ENCODE peak calls at places on chromosomes 12 and 14, in four cellular contexts. One of them, this sample, is unnamed.

GRCh38 chr12:103085541-103085940 is 128.1 kb downstream of the ASCL1 start:
- DNase-seq in mesothelial cell of epicardium: no peak
- DNase-seq in activated CD8-positive, alpha-beta T cell treated with anti-CD3 and anti-CD28 coated beads for 36 hours: no peak
- DNase-seq in psoas muscle: no peak
- DNase-seq in this sample: no peak

GRCh38 chr14:106308839-106309389 is 782.5 kb downstream of the TMEM121 start:
- DNase-seq in psoas muscle: no peak
- DNase-seq in mesothelial cell of epicardium: no peak
- DNase-seq in activated CD8-positive, alpha-beta T cell treated with anti-CD3 and anti-CD28 coated beads for 36 hours: peak
- DNase-seq in this sample: peak

GRCh38 chr12:3629082-3629830 is 123.7 kb downstream of the CRACR2A start:
- DNase-seq in psoas muscle: no peak
- DNase-seq in mesothelial cell of epicardium: no peak
- DNase-seq in activated CD8-positive, alpha-beta T cell treated with anti-CD3 and anti-CD28 coated beads for 36 hours: no peak
- DNase-seq in this sample: no peak

GRCh38 chr12:48932878-48933277 is 7.6 kb upstream of the FKBP11 start:
- DNase-seq in psoas muscle: no peak
- DNase-seq in mesothelial cell of epicardium: no peak
- DNase-seq in activated CD8-positive, alpha-beta T cell treated with anti-CD3 and anti-CD28 coated beads for 36 hours: peak
- DNase-seq in this sample: no peak

GRCh38 chr14:65354715-65355114 is 57.8 kb upstream of the FUT8 start:
- DNase-seq in mesothelial cell of epicardium: no peak
- DNase-seq in psoas muscle: no peak
- DNase-seq in activated CD8-positive, alpha-beta T cell treated with anti-CD3 and anti-CD28 coated beads for 36 hours: no peak
- DNase-seq in this sample: no peak

GRCh38 chr12:124720019-124720686 is 143.5 kb downstream of the SCARB1 start:
- DNase-seq in activated CD8-positive, alpha-beta T cell treated with anti-CD3 and anti-CD28 coated beads for 36 hours: no peak
- DNase-seq in psoas muscle: no peak
- DNase-seq in mesothelial cell of epicardium: no peak
- DNase-seq in this sample: no peak

GRCh38 chr14:89137514-89138163 is 279.4 kb downstream of the FOXN3 start:
- DNase-seq in mesothelial cell of epicardium: no peak
- DNase-seq in psoas muscle: peak
- DNase-seq in activated CD8-positive, alpha-beta T cell treated with anti-CD3 and anti-CD28 coated beads for 36 hours: no peak
- DNase-seq in this sample: no peak

GRCh38 chr14:26595922-26596721 is 1.7 kb downstream of the NOVA1 start:
- DNase-seq in psoas muscle: no peak
- DNase-seq in mesothelial cell of epicardium: no peak
- DNase-seq in activated CD8-positive, alpha-beta T cell treated with anti-CD3 and anti-CD28 coated beads for 36 hours: no peak
- DNase-seq in this sample: no peak

GRCh38 chr14:59474172-59474571 is 9.0 kb upstream of the GPR135 start:
- DNase-seq in psoas muscle: no peak
- DNase-seq in activated CD8-positive, alpha-beta T cell treated with anti-CD3 and anti-CD28 coated beads for 36 hours: no peak
- DNase-seq in mesothelial cell of epicardium: no peak
- DNase-seq in this sample: no peak

GRCh38 chr14:32381869-32382268 is 52.8 kb downstream of the AKAP6 start:
- DNase-seq in psoas muscle: no peak
- DNase-seq in activated CD8-positive, alpha-beta T cell treated with anti-CD3 and anti-CD28 coated beads for 36 hours: no peak
- DNase-seq in mesothelial cell of epicardium: no peak
- DNase-seq in this sample: no peak

GRCh38 chr12:5318874-5319273 is 113.0 kb upstream of the NTF3 start:
- DNase-seq in mesothelial cell of epicardium: no peak
- DNase-seq in activated CD8-positive, alpha-beta T cell treated with anti-CD3 and anti-CD28 coated beads for 36 hours: no peak
- DNase-seq in psoas muscle: no peak
- DNase-seq in this sample: no peak

GRCh38 chr12:49187184-49187583 is 1.7 kb downstream of the TUBA1A start:
- DNase-seq in activated CD8-positive, alpha-beta T cell treated with anti-CD3 and anti-CD28 coated beads for 36 hours: no peak
- DNase-seq in psoas muscle: peak
- DNase-seq in mesothelial cell of epicardium: no peak
- DNase-seq in this sample: no peak

GRCh38 chr12:46530373-46531056 is 157.9 kb upstream of the SLC38A2 start:
- DNase-seq in psoas muscle: peak
- DNase-seq in activated CD8-positive, alpha-beta T cell treated with anti-CD3 and anti-CD28 coated beads for 36 hours: no peak
- DNase-seq in mesothelial cell of epicardium: no peak
- DNase-seq in this sample: no peak

GRCh38 chr12:14482886-14483285 is 84.8 kb downstream of the PLBD1 start:
- DNase-seq in psoas muscle: no peak
- DNase-seq in activated CD8-positive, alpha-beta T cell treated with anti-CD3 and anti-CD28 coated beads for 36 hours: no peak
- DNase-seq in mesothelial cell of epicardium: no peak
- DNase-seq in this sample: no peak

GRCh38 chr12:13981296-13981962 is at the start of gene GRIN2B:
- DNase-seq in mesothelial cell of epicardium: peak
- DNase-seq in activated CD8-positive, alpha-beta T cell treated with anti-CD3 and anti-CD28 coated beads for 36 hours: peak
- DNase-seq in psoas muscle: no peak
- DNase-seq in this sample: peak

GRCh38 chr14:41349289-41349910 is 257.3 kb upstream of the LRFN5 start:
- DNase-seq in mesothelial cell of epicardium: no peak
- DNase-seq in psoas muscle: peak
- DNase-seq in activated CD8-positive, alpha-beta T cell treated with anti-CD3 and anti-CD28 coated beads for 36 hours: no peak
- DNase-seq in this sample: no peak

GRCh38 chr12:104294845-104295674 is 8.5 kb upstream of the EID3 start:
- DNase-seq in psoas muscle: no peak
- DNase-seq in mesothelial cell of epicardium: no peak
- DNase-seq in activated CD8-positive, alpha-beta T cell treated with anti-CD3 and anti-CD28 coated beads for 36 hours: no peak
- DNase-seq in this sample: no peak

GRCh38 chr14:35401422-35401729 is 3.2 kb downstream of the NFKBIA start:
- DNase-seq in psoas muscle: no peak
- DNase-seq in mesothelial cell of epicardium: no peak
- DNase-seq in activated CD8-positive, alpha-beta T cell treated with anti-CD3 and anti-CD28 coated beads for 36 hours: no peak
- DNase-seq in this sample: no peak

GRCh38 chr14:75298187-75298985 is 19.8 kb downstream of the FOS start:
- DNase-seq in psoas muscle: peak
- DNase-seq in activated CD8-positive, alpha-beta T cell treated with anti-CD3 and anti-CD28 coated beads for 36 hours: no peak
- DNase-seq in mesothelial cell of epicardium: peak
- DNase-seq in this sample: no peak

GRCh38 chr12:112418248-112418595 is 525 bp upstream of the PTPN11 start:
- DNase-seq in psoas muscle: no peak
- DNase-seq in mesothelial cell of epicardium: no peak
- DNase-seq in activated CD8-positive, alpha-beta T cell treated with anti-CD3 and anti-CD28 coated beads for 36 hours: peak
- DNase-seq in this sample: no peak

GRCh38 chr12:59600174-59600573 is 4.3 kb downstream of the SLC16A7 start:
- DNase-seq in psoas muscle: no peak
- DNase-seq in mesothelial cell of epicardium: no peak
- DNase-seq in activated CD8-positive, alpha-beta T cell treated with anti-CD3 and anti-CD28 coated beads for 36 hours: no peak
- DNase-seq in this sample: no peak

GRCh38 chr12:24027352-24027751 is 77.9 kb upstream of the SOX5 start:
- DNase-seq in activated CD8-positive, alpha-beta T cell treated with anti-CD3 and anti-CD28 coated beads for 36 hours: no peak
- DNase-seq in mesothelial cell of epicardium: no peak
- DNase-seq in psoas muscle: no peak
- DNase-seq in this sample: no peak
- TF ChIP-seq CTCF in activated CD8-positive, alpha-beta T cell treated with anti-CD3 and anti-CD28 coated beads for 36 hours: no peak
- TF ChIP-seq CTCF in mesothelial cell of epicardium: no peak
- TF ChIP-seq CTCF in psoas muscle: no peak
- TF ChIP-seq CTCF in this sample: no peak

DNA sequence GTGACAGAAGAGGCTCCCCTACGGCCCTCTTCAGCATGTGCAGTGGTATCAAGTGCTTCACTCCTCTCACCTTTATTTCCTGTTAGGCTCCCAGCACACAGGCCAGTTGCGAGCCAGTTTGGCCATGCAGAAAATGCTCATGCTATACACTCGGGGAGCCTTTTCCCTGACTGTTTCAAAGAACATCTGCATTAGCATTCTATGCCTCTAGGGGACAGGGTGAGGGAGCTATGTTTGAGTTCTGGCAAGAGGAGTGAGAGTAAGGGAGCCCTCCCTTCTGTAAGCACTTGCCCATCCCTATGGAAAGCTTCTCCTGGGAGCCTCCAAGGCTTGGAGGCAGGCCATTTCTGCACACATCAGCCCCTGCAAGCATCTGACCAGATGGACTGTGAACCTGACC is 291.4 kb downstream of the RPS29 start:
- DNase-seq in psoas muscle: no peak
- DNase-seq in activated CD8-positive, alpha-beta T cell treated with anti-CD3 and anti-CD28 coated beads for 36 hours: no peak
- DNase-seq in mesothelial cell of epicardium: no peak
- DNase-seq in this sample: no peak
- TF ChIP-seq CTCF in psoas muscle: no peak
- TF ChIP-seq CTCF in activated CD8-positive, alpha-beta T cell treated with anti-CD3 and anti-CD28 coated beads for 36 hours: no peak
- TF ChIP-seq CTCF in mesothelial cell of epicardium: no peak
- TF ChIP-seq CTCF in this sample: no peak

GRCh38 chr12:130620281-130620680 is 95.8 kb downstream of the RIMBP2 start:
- DNase-seq in mesothelial cell of epicardium: no peak
- DNase-seq in activated CD8-positive, alpha-beta T cell treated with anti-CD3 and anti-CD28 coated beads for 36 hours: no peak
- DNase-seq in psoas muscle: no peak
- DNase-seq in this sample: no peak
- TF ChIP-seq CTCF in mesothelial cell of epicardium: no peak
- TF ChIP-seq CTCF in activated CD8-positive, alpha-beta T cell treated with anti-CD3 and anti-CD28 coated beads for 36 hours: no peak
- TF ChIP-seq CTCF in psoas muscle: no peak
- TF ChIP-seq CTCF in this sample: no peak

DNA sequence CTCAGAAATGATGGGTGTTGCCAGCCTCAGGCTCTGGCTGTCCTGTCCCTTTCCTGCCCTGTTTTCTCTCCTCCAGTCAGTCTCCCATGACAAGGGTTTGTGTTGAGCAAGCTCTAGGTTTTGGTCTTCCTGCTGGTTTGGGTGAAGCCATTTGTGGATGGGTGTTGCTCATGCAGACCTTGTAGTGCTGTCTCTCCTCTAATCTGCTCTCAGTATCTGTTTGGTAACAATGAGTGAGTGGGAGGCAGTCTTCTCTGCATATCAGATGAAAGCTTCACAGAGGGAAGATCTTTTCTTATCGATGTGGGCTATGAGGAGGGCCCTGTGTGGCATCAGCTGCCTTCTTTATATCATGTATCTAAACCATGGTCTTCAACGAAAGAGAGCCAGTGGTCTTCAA is 3.6 kb downstream of the CMA1 start:
- DNase-seq in activated CD8-positive, alpha-beta T cell treated with anti-CD3 and anti-CD28 coated beads for 36 hours: no peak
- DNase-seq in psoas muscle: no peak
- DNase-seq in mesothelial cell of epicardium: no peak
- DNase-seq in this sample: no peak
- TF ChIP-seq CTCF in activated CD8-positive, alpha-beta T cell treated with anti-CD3 and anti-CD28 coated beads for 36 hours: no peak
- TF ChIP-seq CTCF in psoas muscle: no peak
- TF ChIP-seq CTCF in mesothelial cell of epicardium: no peak
- TF ChIP-seq CTCF in this sample: no peak

GRCh38 chr14:53020193-53020932 is 69.5 kb upstream of the FERMT2 start:
- DNase-seq in psoas muscle: no peak
- DNase-seq in activated CD8-positive, alpha-beta T cell treated with anti-CD3 and anti-CD28 coated beads for 36 hours: no peak
- DNase-seq in mesothelial cell of epicardium: no peak
- DNase-seq in this sample: no peak

GRCh38 chr14:53016919-53017318 is 66.1 kb upstream of the FERMT2 start:
- DNase-seq in mesothelial cell of epicardium: no peak
- DNase-seq in activated CD8-positive, alpha-beta T cell treated with anti-CD3 and anti-CD28 coated beads for 36 hours: no peak
- DNase-seq in psoas muscle: no peak
- DNase-seq in this sample: no peak

GRCh38 chr14:53017837-53018236 is 67.0 kb upstream of the FERMT2 start:
- DNase-seq in activated CD8-positive, alpha-beta T cell treated with anti-CD3 and anti-CD28 coated beads for 36 hours: no peak
- DNase-seq in psoas muscle: no peak
- DNase-seq in mesothelial cell of epicardium: no peak
- DNase-seq in this sample: no peak

GRCh38 chr14:53019391-53019790 is 68.5 kb upstream of the FERMT2 start:
- DNase-seq in activated CD8-positive, alpha-beta T cell treated with anti-CD3 and anti-CD28 coated beads for 36 hours: no peak
- DNase-seq in psoas muscle: no peak
- DNase-seq in mesothelial cell of epicardium: no peak
- DNase-seq in this sample: no peak

GRCh38 chr14:53016491-53016890 is 65.6 kb upstream of the FERMT2 start:
- DNase-seq in activated CD8-positive, alpha-beta T cell treated with anti-CD3 and anti-CD28 coated beads for 36 hours: no peak
- DNase-seq in psoas muscle: no peak
- DNase-seq in mesothelial cell of epicardium: no peak
- DNase-seq in this sample: no peak
- TF ChIP-seq CTCF in activated CD8-positive, alpha-beta T cell treated with anti-CD3 and anti-CD28 coated beads for 36 hours: no peak
- TF ChIP-seq CTCF in psoas muscle: no peak
- TF ChIP-seq CTCF in mesothelial cell of epicardium: no peak
- TF ChIP-seq CTCF in this sample: no peak

GRCh38 chr14:78950654-78951053 is 780.5 kb downstream of the NRXN3 start:
- DNase-seq in psoas muscle: no peak
- DNase-seq in activated CD8-positive, alpha-beta T cell treated with anti-CD3 and anti-CD28 coated beads for 36 hours: no peak
- DNase-seq in mesothelial cell of epicardium: no peak
- DNase-seq in this sample: no peak
- TF ChIP-seq CTCF in psoas muscle: no peak
- TF ChIP-seq CTCF in activated CD8-positive, alpha-beta T cell treated with anti-CD3 and anti-CD28 coated beads for 36 hours: no peak
- TF ChIP-seq CTCF in mesothelial cell of epicardium: no peak
- TF ChIP-seq CTCF in this sample: no peak

DNA sequence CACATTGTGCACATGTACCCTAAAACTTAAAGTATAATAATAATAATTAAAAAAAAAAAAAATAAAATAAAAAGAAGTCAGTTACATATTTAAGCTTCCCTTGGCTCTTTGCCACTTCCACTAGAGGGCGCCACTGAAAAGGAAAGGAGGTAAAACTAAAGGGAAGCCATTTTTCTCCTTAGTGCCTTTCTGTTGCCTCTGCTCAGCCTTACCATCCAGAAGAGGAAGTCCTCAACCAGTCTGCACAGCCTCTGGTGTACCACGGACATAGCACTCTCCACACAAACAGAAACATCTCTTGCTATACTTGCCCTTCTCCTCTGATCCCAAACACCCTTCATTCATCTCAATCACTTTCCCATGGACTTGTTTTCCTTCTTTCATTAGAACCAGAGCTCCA is 169.0 kb upstream of the EEA1 start:
- DNase-seq in activated CD8-positive, alpha-beta T cell treated with anti-CD3 and anti-CD28 coated beads for 36 hours: peak
- DNase-seq in mesothelial cell of epicardium: no peak
- DNase-seq in psoas muscle: peak
- DNase-seq in this sample: no peak
- TF ChIP-seq CTCF in activated CD8-positive, alpha-beta T cell treated with anti-CD3 and anti-CD28 coated beads for 36 hours: peak
- TF ChIP-seq CTCF in mesothelial cell of epicardium: peak
- TF ChIP-seq CTCF in psoas muscle: peak
- TF ChIP-seq CTCF in this sample: peak

GRCh38 chr14:48473944-48474343 is 798.5 kb upstream of the MDGA2 start:
- DNase-seq in psoas muscle: no peak
- DNase-seq in mesothelial cell of epicardium: no peak
- DNase-seq in activated CD8-positive, alpha-beta T cell treated with anti-CD3 and anti-CD28 coated beads for 36 hours: no peak
- DNase-seq in this sample: no peak
- TF ChIP-seq CTCF in psoas muscle: no peak
- TF ChIP-seq CTCF in mesothelial cell of epicardium: no peak
- TF ChIP-seq CTCF in activated CD8-positive, alpha-beta T cell treated with anti-CD3 and anti-CD28 coated beads for 36 hours: no peak
- TF ChIP-seq CTCF in this sample: no peak

GRCh38 chr12:121769831-121770301 is 23.6 kb downstream of the RHOF start:
- DNase-seq in activated CD8-positive, alpha-beta T cell treated with anti-CD3 and anti-CD28 coated beads for 36 hours: no peak
- DNase-seq in psoas muscle: no peak
- DNase-seq in mesothelial cell of epicardium: no peak
- DNase-seq in this sample: no peak
- TF ChIP-seq CTCF in activated CD8-positive, alpha-beta T cell treated with anti-CD3 and anti-CD28 coated beads for 36 hours: no peak
- TF ChIP-seq CTCF in psoas muscle: no peak
- TF ChIP-seq CTCF in mesothelial cell of epicardium: no peak
- TF ChIP-seq CTCF in this sample: no peak